ENCODE peak calls at places on chromosomes 4 and X, in nine cellular contexts. U, N, Y, E, H, C, J, M and K are unnamed samples.

GRCh38 chr4:90074322-90074886 is 52.8 kb upstream of the CCSER1 start:
- DNase-seq in U (no peak), N (no peak), Y (no peak), E (no peak), H (no peak), C (no peak), J (peak), M (no peak), K (no peak)

GRCh38 chr4:39621582-39621981 is 17.1 kb downstream of the SMIM14 start:
- DNase-seq in U (no peak), N (peak), Y (peak), E (peak), H (peak), C (peak), J (peak), M (no peak), K (no peak)

GRCh38 chr4:117664706-117665444 is 369.4 kb upstream of the NDST3 start:
- DNase-seq in U (no peak), N (no peak), Y (no peak), E (no peak), H (peak), C (peak), J (no peak), M (no peak), K (no peak)

GRCh38 chrX:3518870-3519269 is 172.4 kb upstream of the MXRA5 start:
- DNase-seq in U (no peak), N (no peak), Y (peak), E (peak), H (peak), C (peak), J (peak), M (no peak), K (no peak)

GRCh38 chr4:23039813-23040212 is 347.1 kb downstream of the GBA3 start:
- DNase-seq in U (no peak), N (no peak), Y (no peak), E (no peak), H (peak), C (peak), J (no peak), M (no peak), K (no peak)

GRCh38 chr4:3470244-3471097 is 7.4 kb downstream of the DOK7 start:
- DNase-seq in U (no peak), N (no peak), Y (peak), E (peak), H (peak), C (peak), J (no peak), M (no peak), K (no peak)

GRCh38 chr4:13704020-13704419 is 76.5 kb upstream of the BOD1L1 start:
- DNase-seq in U (no peak), N (no peak), Y (no peak), E (no peak), H (no peak), C (no peak), J (no peak), M (no peak), K (no peak)

GRCh38 chrX:154040307-154040756 is 20.6 kb upstream of the IRAK1 start:
- DNase-seq in U (no peak), N (no peak), Y (peak), E (peak), H (peak), C (no peak), J (no peak), M (no peak), K (no peak)

GRCh38 chr4:8532245-8532781 is 47.9 kb upstream of the GPR78 start:
- DNase-seq in U (no peak), N (no peak), Y (no peak), E (no peak), H (no peak), C (peak), J (no peak), M (no peak), K (no peak)

GRCh38 chr4:89249313-89249712 is 58.3 kb downstream of the GPRIN3 start:
- DNase-seq in U (no peak), N (no peak), Y (no peak), E (no peak), H (no peak), C (no peak), J (no peak), M (no peak), K (no peak)

GRCh38 chr4:101205878-101206277 is 141.4 kb downstream of the PPP3CA start:
- DNase-seq in U (no peak), N (no peak), Y (no peak), E (peak), H (peak), C (no peak), J (no peak), M (no peak), K (peak)

GRCh38 chrX:66680451-66680850 is 41.6 kb upstream of the EDA2R start:
- DNase-seq in U (no peak), N (no peak), Y (no peak), E (no peak), H (peak), C (no peak), J (no peak), M (no peak), K (no peak)

GRCh38 chr4:17111959-17112659 is 213.7 kb upstream of the LDB2 start:
- DNase-seq in U (no peak), N (peak), Y (no peak), E (no peak), H (no peak), C (peak), J (peak), M (peak), K (peak)

GRCh38 chr4:2831611-2832308 is 11.9 kb upstream of the ADD1 start:
- DNase-seq in U (no peak), N (no peak), Y (no peak), E (no peak), H (no peak), C (no peak), J (no peak), M (no peak), K (no peak)

GRCh38 chr4:38868055-38868965 is 704 bp downstream of the FAM114A1 start:
- DNase-seq in U (no peak), N (peak), Y (peak), E (peak), H (no peak), C (no peak), J (peak), M (no peak), K (no peak)

GRCh38 chr4:27861381-27861787 is 1000.7 kb downstream of the STIM2 start:
- DNase-seq in U (no peak), N (no peak), Y (peak), E (peak), H (no peak), C (peak), J (peak), M (peak), K (no peak)

GRCh38 chr4:76298227-76298626 is 8.3 kb upstream of the STBD1 start:
- DNase-seq in U (no peak), N (no peak), Y (no peak), E (no peak), H (no peak), C (no peak), J (no peak), M (no peak), K (no peak)

GRCh38 chr4:164215113-164215741 is 538.7 kb upstream of the SMIM31 start:
- DNase-seq in U (no peak), N (no peak), Y (no peak), E (no peak), H (no peak), C (no peak), J (peak), M (no peak), K (no peak)

GRCh38 chr4:173218411-173219125 is 50.0 kb downstream of the GALNT7 start:
- DNase-seq in U (no peak), N (no peak), Y (no peak), E (peak), H (peak), C (no peak), J (no peak), M (no peak), K (no peak)

GRCh38 chr4:6343950-6344408 is 74.3 kb downstream of the WFS1 start:
- DNase-seq in U (no peak), N (no peak), Y (no peak), E (peak), H (peak), C (peak), J (peak), M (peak), K (no peak)
- TF ChIP-seq CTCF in U (no peak), N (no peak), Y (no peak), E (no peak), H (no peak), C (no peak), J (peak), M (peak), K (no peak)

GRCh38 chr4:74042681-74043080 is 4.2 kb upstream of the CXCL3 start:
- DNase-seq in U (no peak), N (no peak), Y (no peak), E (no peak), H (no peak), C (peak), J (peak), M (no peak), K (no peak)
- TF ChIP-seq CTCF in U (no peak), N (no peak), Y (no peak), E (no peak), H (no peak), C (no peak), J (peak), M (no peak), K (no peak)

DNA sequence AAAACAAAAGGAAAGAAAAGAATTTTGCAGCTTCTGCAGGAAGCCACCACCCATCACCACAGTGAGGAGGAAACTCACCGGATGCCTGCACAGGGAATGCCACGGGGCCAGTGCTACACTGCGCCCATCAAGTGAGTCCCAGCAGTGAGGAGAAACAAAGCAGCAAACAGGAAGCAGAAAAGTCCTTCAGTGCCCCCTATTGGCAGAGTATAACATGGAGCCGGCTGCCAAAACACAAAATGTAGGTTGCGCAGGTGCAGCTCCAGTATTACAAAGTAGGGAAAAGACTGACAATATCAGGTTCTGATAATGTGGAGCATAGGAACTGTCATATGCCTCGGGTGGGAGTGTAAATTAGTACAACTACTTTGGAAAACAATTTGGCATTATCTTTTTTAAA is 23.3 kb upstream of the SCML2 start:
- DNase-seq in U (no peak), N (no peak), Y (peak), E (peak), H (no peak), C (peak), J (peak), M (peak), K (peak)
- TF ChIP-seq CTCF in U (no peak), N (no peak), Y (peak), E (peak), H (peak), C (peak), J (peak), M (peak), K (peak)

DNA sequence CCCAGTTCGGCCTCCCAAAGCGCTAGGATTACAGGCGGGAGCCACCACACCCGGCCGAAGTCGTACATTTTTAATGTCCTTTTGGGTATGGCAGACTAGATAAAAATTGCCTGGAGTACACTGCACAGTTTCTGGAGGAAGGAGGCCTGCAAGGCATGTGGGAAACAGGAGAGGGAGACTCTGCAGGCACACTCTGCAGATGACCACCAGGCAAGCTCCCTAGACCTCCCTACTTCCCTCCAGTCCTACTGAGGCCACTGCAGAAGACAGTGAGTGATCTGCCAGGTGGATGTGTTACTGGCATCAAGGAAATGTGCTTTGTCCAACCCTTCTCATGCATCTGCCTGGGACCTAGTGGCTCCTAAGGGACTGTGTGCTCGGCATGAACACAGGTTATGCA is 11.4 kb downstream of the PDLIM3 start:
- DNase-seq in U (no peak), N (no peak), Y (no peak), E (no peak), H (no peak), C (no peak), J (no peak), M (no peak), K (no peak)
- TF ChIP-seq CTCF in U (no peak), N (no peak), Y (no peak), E (no peak), H (no peak), C (no peak), J (peak), M (no peak), K (no peak)

GRCh38 chrX:51896626-51897025 is 3.2 kb downstream of the MAGED1 start:
- DNase-seq in U (no peak), N (no peak), Y (no peak), E (no peak), H (no peak), C (no peak), J (no peak), M (no peak), K (no peak)

GRCh38 chrX:51893931-51894696 is 691 bp downstream of the MAGED1 start:
- DNase-seq in U (no peak), N (no peak), Y (no peak), E (peak), H (no peak), C (peak), J (no peak), M (peak), K (no peak)

GRCh38 chrX:51892921-51893745 is at the start of gene MAGED1:
- DNase-seq in U (peak), N (peak), Y (peak), E (peak), H (peak), C (peak), J (peak), M (peak), K (peak)

GRCh38 chrX:51891821-51892551 is 1.4 kb upstream of the MAGED1 start:
- DNase-seq in U (no peak), N (no peak), Y (peak), E (peak), H (peak), C (no peak), J (no peak), M (peak), K (no peak)

DNA sequence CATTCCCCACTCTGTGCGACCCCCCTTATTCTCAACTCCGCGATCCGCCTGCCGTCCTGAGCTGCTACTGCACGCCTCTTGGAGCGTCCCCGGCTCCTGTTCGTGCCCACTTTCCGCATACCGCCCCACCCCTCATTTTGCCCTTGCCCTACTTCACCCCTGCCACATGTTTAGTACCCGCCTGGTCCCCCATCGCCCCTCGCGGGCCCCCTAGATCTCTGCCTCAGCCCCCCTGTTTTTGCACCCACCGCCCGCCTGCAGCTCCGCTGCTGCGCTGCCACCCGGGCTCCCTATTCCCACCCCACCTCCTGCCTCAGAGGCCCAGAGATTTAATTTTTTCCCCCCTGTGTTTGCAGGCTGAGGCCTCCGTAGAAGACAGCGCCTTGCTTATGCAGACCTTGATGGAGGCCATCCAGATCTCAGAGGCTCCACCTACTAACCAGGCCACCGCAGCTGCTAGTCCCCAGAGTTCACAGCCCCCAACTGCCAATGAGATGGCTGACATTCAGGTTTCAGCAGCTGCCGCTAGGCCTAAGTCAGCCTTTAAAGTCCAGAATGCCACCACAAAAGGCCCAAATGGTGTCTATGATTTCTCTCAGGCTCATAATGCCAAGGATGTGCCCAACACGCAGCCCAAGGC is 1.4 kb downstream of the MAGED1 start:
- DNase-seq in U (no peak), N (no peak), Y (peak), E (peak), H (peak), C (no peak), J (no peak), M (no peak), K (peak)
- TF ChIP-seq CTCF in U (no peak), N (no peak), Y (no peak), E (no peak), H (no peak), C (no peak), J (no peak), M (no peak), K (no peak)

GRCh38 chr4:93152461-93152860 is 676.1 kb upstream of the ATOH1 start:
- DNase-seq in U (no peak), N (no peak), Y (no peak), E (no peak), H (no peak), C (no peak), J (no peak), M (no peak), K (no peak)

DNA sequence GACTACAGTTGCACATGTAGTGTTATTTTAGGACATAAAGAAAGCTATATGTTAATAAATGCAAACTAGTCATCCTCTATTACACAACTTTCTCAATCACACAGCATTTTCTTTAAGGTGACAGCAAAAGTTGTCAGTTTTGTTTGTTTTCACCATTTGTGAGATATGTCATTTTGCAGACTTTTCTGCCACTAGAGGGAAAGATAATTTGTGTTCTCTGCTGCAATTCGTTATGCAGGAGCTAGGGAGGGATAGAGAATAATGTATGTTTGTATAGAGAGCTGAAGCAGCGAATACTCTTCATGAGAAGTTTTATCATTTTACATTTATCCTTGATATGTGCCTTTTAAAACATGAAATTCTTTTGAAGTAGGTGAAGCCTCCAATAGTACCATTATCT is 670.6 kb upstream of the ATOH1 start:
- DNase-seq in U (no peak), N (no peak), Y (no peak), E (peak), H (no peak), C (no peak), J (no peak), M (no peak), K (no peak)
- TF ChIP-seq CTCF in U (no peak), N (no peak), Y (no peak), E (no peak), H (no peak), C (no peak), J (peak), M (peak), K (no peak)

DNA sequence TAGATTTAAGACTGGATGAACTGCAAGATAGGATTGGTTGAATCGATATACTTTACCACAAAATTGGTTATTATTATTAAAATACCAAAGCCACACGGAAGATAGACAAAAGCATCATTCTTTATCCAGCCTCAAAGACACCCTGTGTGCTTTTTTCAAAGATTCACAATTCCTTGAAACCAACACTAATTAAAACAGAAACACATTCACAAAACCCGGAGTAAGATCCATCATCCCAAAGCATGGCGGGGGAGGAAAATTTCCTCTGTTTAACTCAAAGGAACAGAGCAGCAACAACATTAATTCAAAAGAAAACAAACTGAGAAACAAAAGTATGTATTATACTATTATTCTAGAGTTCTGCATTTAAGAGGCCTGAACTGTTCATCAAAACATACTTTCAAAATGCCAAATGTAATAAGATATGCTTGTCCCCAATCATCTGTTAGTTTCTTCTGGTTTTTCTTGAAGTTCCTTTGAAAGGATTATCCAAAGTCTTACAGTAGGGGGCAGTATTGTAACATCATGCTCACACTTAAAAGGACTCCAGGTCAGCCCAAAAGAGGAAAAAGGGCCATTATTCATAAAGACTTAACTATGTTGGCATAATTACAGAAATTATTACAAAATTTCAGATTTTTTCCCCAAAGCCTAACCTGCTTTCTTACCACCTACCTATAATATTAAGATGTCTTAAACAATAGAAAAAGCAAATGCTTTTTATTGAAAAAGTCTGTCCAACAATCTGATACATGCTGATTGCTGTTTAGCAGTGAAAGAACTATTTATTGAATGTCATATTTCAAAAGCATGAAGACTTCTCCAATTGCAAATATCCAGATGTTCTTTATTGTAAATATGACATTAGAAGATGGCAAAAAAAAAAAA is 168.7 kb downstream of the SCFD2 start:
- DNase-seq in U (no peak), N (no peak), Y (peak), E (peak), H (peak), C (peak), J (no peak), M (peak), K (peak)
- TF ChIP-seq CTCF in U (peak), N (peak), Y (peak), E (peak), H (peak), C (peak), J (peak), M (peak), K (peak)

GRCh38 chr4:174828845-174829701 is at the start of gene GLRA3:
- DNase-seq in U (no peak), N (peak), Y (peak), E (peak), H (peak), C (peak), J (peak), M (peak), K (peak)

DNA sequence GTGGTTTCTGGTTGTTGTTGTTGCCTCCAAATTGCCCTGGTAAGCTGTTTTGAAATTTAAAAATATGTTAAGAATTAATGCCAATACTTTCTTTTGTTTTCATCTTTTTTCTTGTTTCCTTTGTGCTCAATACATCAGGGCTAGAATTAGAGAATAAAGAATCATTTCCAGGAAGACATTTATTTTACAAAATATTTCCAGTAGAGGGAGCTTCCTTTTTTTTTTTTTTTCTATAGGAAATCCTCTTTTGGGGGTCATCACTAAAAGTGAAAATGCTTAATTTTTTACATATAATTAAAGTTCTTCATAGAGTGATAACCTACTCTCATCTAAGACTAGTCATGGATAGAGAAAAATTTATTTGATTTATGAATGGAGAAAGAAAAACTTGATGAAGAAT is 2.4 kb downstream of the GLRA3 start:
- DNase-seq in U (no peak), N (no peak), Y (no peak), E (no peak), H (no peak), C (no peak), J (no peak), M (no peak), K (no peak)
- TF ChIP-seq CTCF in U (no peak), N (no peak), Y (no peak), E (no peak), H (no peak), C (no peak), J (no peak), M (peak), K (no peak)